ENCODE peak calls at places on chromosome 2, in five cellular contexts. One of them, this sample, is unnamed.
A peak's percentile ranks its signal among the peaks of the same experiment; 100 is the strongest.

GRCh38 chr2:49224426-49225010 is 70.2 kb upstream of the FSHR start:
- DNase-seq in neural progenitor cell: no peak
- DNase-seq in activated CD4-positive, alpha-beta T cell treated with anti-CD3 and anti-CD28 coated beads for 4 hours: no peak
- DNase-seq in RWPE1: no peak
- DNase-seq in T follicular helper cell: no peak
- DNase-seq in this sample: no peak

GRCh38 chr2:232852676-232853075 is 17.4 kb upstream of the SNORC start:
- DNase-seq in T follicular helper cell: no peak
- DNase-seq in RWPE1: no peak
- DNase-seq in neural progenitor cell: no peak
- DNase-seq in activated CD4-positive, alpha-beta T cell treated with anti-CD3 and anti-CD28 coated beads for 4 hours: no peak
- DNase-seq in this sample: no peak

GRCh38 chr2:206305523-206306245 is 31.2 kb downstream of the ZDBF2 start:
- DNase-seq in activated CD4-positive, alpha-beta T cell treated with anti-CD3 and anti-CD28 coated beads for 4 hours: no peak
- DNase-seq in neural progenitor cell: no peak
- DNase-seq in RWPE1: no peak
- DNase-seq in T follicular helper cell: no peak
- DNase-seq in this sample: no peak

GRCh38 chr2:199979841-199980628 is 24.7 kb downstream of the MAIP1 start:
- DNase-seq in RWPE1: peak; percentile 57
- DNase-seq in neural progenitor cell: peak; percentile 92
- DNase-seq in T follicular helper cell: peak; percentile 70
- DNase-seq in activated CD4-positive, alpha-beta T cell treated with anti-CD3 and anti-CD28 coated beads for 4 hours: peak; percentile 86
- DNase-seq in this sample: peak; percentile 68

GRCh38 chr2:10282621-10283105 is 20.0 kb upstream of the HPCAL1 start:
- DNase-seq in neural progenitor cell: no peak
- DNase-seq in RWPE1: no peak
- DNase-seq in activated CD4-positive, alpha-beta T cell treated with anti-CD3 and anti-CD28 coated beads for 4 hours: no peak
- DNase-seq in T follicular helper cell: no peak
- DNase-seq in this sample: no peak

GRCh38 chr2:44169155-44169898 is 652 bp downstream of the PPM1B start:
- DNase-seq in neural progenitor cell: no peak
- DNase-seq in activated CD4-positive, alpha-beta T cell treated with anti-CD3 and anti-CD28 coated beads for 4 hours: peak; percentile 31
- DNase-seq in T follicular helper cell: peak; percentile 24
- DNase-seq in RWPE1: peak; percentile 28
- DNase-seq in this sample: peak; percentile 58

GRCh38 chr2:105645031-105645940 is 99.4 kb upstream of the NCK2 start:
- DNase-seq in activated CD4-positive, alpha-beta T cell treated with anti-CD3 and anti-CD28 coated beads for 4 hours: no peak
- DNase-seq in neural progenitor cell: no peak
- DNase-seq in RWPE1: no peak
- DNase-seq in T follicular helper cell: no peak
- DNase-seq in this sample: no peak

GRCh38 chr2:161975062-161975812 is 98.8 kb downstream of the DPP4 start:
- DNase-seq in activated CD4-positive, alpha-beta T cell treated with anti-CD3 and anti-CD28 coated beads for 4 hours: no peak
- DNase-seq in neural progenitor cell: no peak
- DNase-seq in RWPE1: no peak
- DNase-seq in T follicular helper cell: no peak
- DNase-seq in this sample: no peak

GRCh38 chr2:95297088-95297487 is at the start of gene KCNIP3:
- DNase-seq in T follicular helper cell: no peak
- DNase-seq in RWPE1: no peak
- DNase-seq in activated CD4-positive, alpha-beta T cell treated with anti-CD3 and anti-CD28 coated beads for 4 hours: no peak
- DNase-seq in neural progenitor cell: peak; percentile 52
- DNase-seq in this sample: no peak

GRCh38 chr2:175525975-175526374 is 344.5 kb upstream of the ATP5MC3 start:
- DNase-seq in T follicular helper cell: no peak
- DNase-seq in RWPE1: no peak
- DNase-seq in neural progenitor cell: no peak
- DNase-seq in activated CD4-positive, alpha-beta T cell treated with anti-CD3 and anti-CD28 coated beads for 4 hours: no peak
- DNase-seq in this sample: no peak

GRCh38 chr2:27038631-27039339 is 6.0 kb downstream of the TMEM214 start:
- DNase-seq in activated CD4-positive, alpha-beta T cell treated with anti-CD3 and anti-CD28 coated beads for 4 hours: no peak
- DNase-seq in T follicular helper cell: no peak
- DNase-seq in neural progenitor cell: no peak
- DNase-seq in RWPE1: no peak
- DNase-seq in this sample: no peak

GRCh38 chr2:215880970-215881369 is 132.4 kb downstream of the MREG start:
- DNase-seq in RWPE1: no peak
- DNase-seq in activated CD4-positive, alpha-beta T cell treated with anti-CD3 and anti-CD28 coated beads for 4 hours: no peak
- DNase-seq in T follicular helper cell: no peak
- DNase-seq in neural progenitor cell: no peak
- DNase-seq in this sample: no peak

GRCh38 chr2:240518981-240519380 is 38.8 kb downstream of the ANKMY1 start:
- DNase-seq in neural progenitor cell: no peak
- DNase-seq in activated CD4-positive, alpha-beta T cell treated with anti-CD3 and anti-CD28 coated beads for 4 hours: no peak
- DNase-seq in RWPE1: no peak
- DNase-seq in T follicular helper cell: no peak
- DNase-seq in this sample: no peak

GRCh38 chr2:26174691-26175181 is 1.8 kb downstream of the GAREM2 start:
- DNase-seq in activated CD4-positive, alpha-beta T cell treated with anti-CD3 and anti-CD28 coated beads for 4 hours: no peak
- DNase-seq in neural progenitor cell: no peak
- DNase-seq in RWPE1: no peak
- DNase-seq in T follicular helper cell: no peak
- DNase-seq in this sample: no peak

GRCh38 chr2:174683392-174683759 is 80.9 kb downstream of the CHRNA1 start:
- DNase-seq in RWPE1: peak; percentile 16
- DNase-seq in T follicular helper cell: no peak
- DNase-seq in activated CD4-positive, alpha-beta T cell treated with anti-CD3 and anti-CD28 coated beads for 4 hours: peak; percentile 18
- DNase-seq in neural progenitor cell: peak; percentile 52
- DNase-seq in this sample: peak; percentile 26

GRCh38 chr2:69434753-69435152 is 2.5 kb downstream of the NFU1 start:
- DNase-seq in neural progenitor cell: no peak
- DNase-seq in activated CD4-positive, alpha-beta T cell treated with anti-CD3 and anti-CD28 coated beads for 4 hours: no peak
- DNase-seq in T follicular helper cell: no peak
- DNase-seq in RWPE1: no peak
- DNase-seq in this sample: no peak

GRCh38 chr2:218401834-218402370 is 2.2 kb downstream of the CTDSP1 start:
- DNase-seq in T follicular helper cell: no peak
- DNase-seq in neural progenitor cell: no peak
- DNase-seq in activated CD4-positive, alpha-beta T cell treated with anti-CD3 and anti-CD28 coated beads for 4 hours: no peak
- DNase-seq in RWPE1: no peak
- DNase-seq in this sample: no peak

GRCh38 chr2:69007603-69008002 is 5.4 kb upstream of the ANTXR1 start:
- DNase-seq in neural progenitor cell: no peak
- DNase-seq in RWPE1: no peak
- DNase-seq in T follicular helper cell: no peak
- DNase-seq in activated CD4-positive, alpha-beta T cell treated with anti-CD3 and anti-CD28 coated beads for 4 hours: no peak
- DNase-seq in this sample: no peak

GRCh38 chr2:227456772-227457171 is 15.2 kb upstream of the AGFG1 start:
- DNase-seq in RWPE1: no peak
- DNase-seq in activated CD4-positive, alpha-beta T cell treated with anti-CD3 and anti-CD28 coated beads for 4 hours: no peak
- DNase-seq in neural progenitor cell: no peak
- DNase-seq in T follicular helper cell: no peak
- DNase-seq in this sample: no peak

GRCh38 chr2:167943877-167944276 is 303.5 kb downstream of the STK39 start:
- DNase-seq in neural progenitor cell: no peak
- DNase-seq in RWPE1: no peak
- DNase-seq in T follicular helper cell: no peak
- DNase-seq in activated CD4-positive, alpha-beta T cell treated with anti-CD3 and anti-CD28 coated beads for 4 hours: no peak
- DNase-seq in this sample: no peak

GRCh38 chr2:9135804-9136558 is 70.6 kb upstream of the ASAP2 start:
- DNase-seq in RWPE1: no peak
- DNase-seq in T follicular helper cell: no peak
- DNase-seq in neural progenitor cell: no peak
- DNase-seq in activated CD4-positive, alpha-beta T cell treated with anti-CD3 and anti-CD28 coated beads for 4 hours: no peak
- DNase-seq in this sample: no peak

GRCh38 chr2:59277656-59278055 is 1036.5 kb upstream of the FANCL start:
- DNase-seq in neural progenitor cell: no peak
- DNase-seq in T follicular helper cell: no peak
- DNase-seq in activated CD4-positive, alpha-beta T cell treated with anti-CD3 and anti-CD28 coated beads for 4 hours: no peak
- DNase-seq in RWPE1: no peak
- DNase-seq in this sample: no peak

GRCh38 chr2:238144262-238144661 is 5.8 kb downstream of the KLHL30 start:
- DNase-seq in neural progenitor cell: no peak
- DNase-seq in T follicular helper cell: no peak
- DNase-seq in activated CD4-positive, alpha-beta T cell treated with anti-CD3 and anti-CD28 coated beads for 4 hours: no peak
- DNase-seq in RWPE1: no peak
- DNase-seq in this sample: no peak

GRCh38 chr2:239075918-239076727 is 228.2 kb downstream of the TWIST2 start:
- DNase-seq in activated CD4-positive, alpha-beta T cell treated with anti-CD3 and anti-CD28 coated beads for 4 hours: no peak
- DNase-seq in T follicular helper cell: no peak
- DNase-seq in neural progenitor cell: no peak
- DNase-seq in RWPE1: no peak
- DNase-seq in this sample: no peak

GRCh38 chr2:189109921-189110397 is 69.6 kb downstream of the COL5A2 start:
- DNase-seq in RWPE1: no peak
- DNase-seq in T follicular helper cell: no peak
- DNase-seq in activated CD4-positive, alpha-beta T cell treated with anti-CD3 and anti-CD28 coated beads for 4 hours: no peak
- DNase-seq in neural progenitor cell: peak; percentile 29
- DNase-seq in this sample: no peak

GRCh38 chr2:28643324-28643723 is 108.3 kb upstream of the PPP1CB start:
- DNase-seq in neural progenitor cell: no peak
- DNase-seq in RWPE1: peak; percentile 54
- DNase-seq in activated CD4-positive, alpha-beta T cell treated with anti-CD3 and anti-CD28 coated beads for 4 hours: no peak
- DNase-seq in T follicular helper cell: no peak
- DNase-seq in this sample: no peak

GRCh38 chr2:188293601-188294482 is 2.2 kb downstream of the GULP1 start:
- DNase-seq in T follicular helper cell: no peak
- DNase-seq in neural progenitor cell: peak; percentile 29
- DNase-seq in RWPE1: peak; percentile 20
- DNase-seq in activated CD4-positive, alpha-beta T cell treated with anti-CD3 and anti-CD28 coated beads for 4 hours: no peak
- DNase-seq in this sample: no peak